ENCODE peak calls at places on chromosomes 2 and 18, in five cellular contexts. V is body of pancreas, R is A549, O is NCI-H1092 treated with DMSO at 0.1 percent for 48 hours, U is stomach. P is an unnamed sample.
A peak's percentile ranks its signal among the peaks of the same experiment; 100 is the strongest.

GRCh38 chr2:11168488-11168887 is 13.2 kb downstream of the SLC66A3 start:
- DNase-seq in V (no peak), R (no peak), O (no peak), U (no peak), P (no peak)

GRCh38 chr2:65103013-65103720 is 26.7 kb downstream of the RAB1A start:
- DNase-seq in V (no peak), R (no peak), O (peak; percentile 1), U (no peak), P (peak; percentile 31)

GRCh38 chr18:62957885-62958472 is 242.6 kb downstream of the PHLPP1 start:
- DNase-seq in V (peak; percentile 63), R (no peak), O (peak; percentile 67), U (peak; percentile 41), P (no peak)

GRCh38 chr2:112644933-112645395 is 775 bp upstream of the SLC20A1 start:
- DNase-seq in V (no peak), R (no peak), O (no peak), U (no peak), P (no peak)

GRCh38 chr18:13433685-13434084 is 215.1 kb downstream of the LDLRAD4 start:
- DNase-seq in V (no peak), R (no peak), O (no peak), U (no peak), P (no peak)

GRCh38 chr2:160666019-160666676 is 172.5 kb upstream of the RBMS1 start:
- DNase-seq in V (no peak), R (peak; percentile 54), O (peak; percentile 85), U (no peak), P (no peak)

GRCh38 chr2:229348135-229348534 is 77.0 kb upstream of the PID1 start:
- DNase-seq in V (no peak), R (no peak), O (no peak), U (no peak), P (no peak)

GRCh38 chr2:11856095-11856494 is 109.7 kb downstream of the LPIN1 start:
- DNase-seq in V (no peak), R (no peak), O (no peak), U (no peak), P (no peak)

GRCh38 chr18:48022021-48022420 is 91.6 kb upstream of the SMAD2 start:
- DNase-seq in V (no peak), R (no peak), O (no peak), U (peak; percentile 10), P (no peak)

GRCh38 chr2:219624565-219624964 is 2.9 kb upstream of the SLC4A3 start:
- DNase-seq in V (no peak), R (no peak), O (no peak), U (no peak), P (no peak)

GRCh38 chr2:26312471-26312870 is 33.5 kb upstream of the SELENOI start:
- DNase-seq in V (no peak), R (no peak), O (no peak), U (no peak), P (no peak)

P was measured in NCI-H1694 treated with DMSO at 0.1 percent for 48 hours.